ENCODE peak calls at places on chromosome 7, in seven cellular contexts. L, Z, B, S, P, G and C are unnamed samples.
A peak's percentile ranks its signal among the peaks of the same experiment; 100 is the strongest.

GRCh38 chr7:39741942-39742623 is 118.7 kb downstream of the RALA start:
- DNase-seq in P (peak; percentile 78), B (no peak), L (peak; percentile 84), G (peak; percentile 26), Z (peak; percentile 36), S (peak; percentile 38), C (peak; percentile 67)

GRCh38 chr7:36129048-36129534 is 24.0 kb upstream of the EEPD1 start:
- DNase-seq in P (no peak), Z (peak; percentile 69), L (no peak), B (peak; percentile 48), S (peak; percentile 71), G (peak; percentile 69), C (no peak)

GRCh38 chr7:114519215-114519614 is 104.6 kb downstream of the FOXP2 start:
- DNase-seq in B (no peak), G (no peak), Z (no peak), S (no peak), P (peak; percentile 1), L (no peak), C (no peak)

GRCh38 chr7:78472519-78472918 is 673.9 kb downstream of the PHTF2 start:
- DNase-seq in G (peak; percentile 52), Z (no peak), P (no peak), S (peak; percentile 66), B (no peak), L (no peak), C (peak; percentile 3)

GRCh38 chr7:157832866-157833607 is 496.2 kb downstream of the DNAJB6 start:
- DNase-seq in S (no peak), B (no peak), L (no peak), P (no peak), G (no peak), Z (no peak), C (no peak)

GRCh38 chr7:117124585-117125220 is 171.4 kb downstream of the ST7 start:
- DNase-seq in S (peak; percentile 97), B (peak; percentile 95), L (no peak), G (peak; percentile 95), Z (peak; percentile 96), P (no peak), C (peak; percentile 88)

GRCh38 chr7:91836065-91836368 is 44.5 kb downstream of the MTERF1 start:
- DNase-seq in G (peak; percentile 33), L (no peak), Z (peak; percentile 46), B (no peak), S (peak; percentile 58), P (no peak), C (peak; percentile 58)

GRCh38 chr7:102287082-102287464 is 405 bp downstream of the SH2B2 start:
- DNase-seq in S (no peak), B (no peak), Z (no peak), P (no peak), L (no peak), G (no peak), C (no peak)

GRCh38 chr7:136911362-136911761 is 42.9 kb downstream of the CHRM2 start:
- DNase-seq in B (no peak), Z (peak; percentile 62), G (peak; percentile 47), L (no peak), S (peak; percentile 64), P (no peak), C (peak; percentile 8)

GRCh38 chr7:5470167-5470532 is 46.5 kb upstream of the TNRC18 start:
- DNase-seq in Z (no peak), S (no peak), L (no peak), P (no peak), G (no peak), B (no peak), C (no peak)

GRCh38 chr7:149753370-149754233 is 19.8 kb downstream of the ZNF467 start:
- DNase-seq in L (no peak), P (peak; percentile 69), Z (peak; percentile 44), G (peak; percentile 12), S (no peak), B (peak; percentile 35), C (peak; percentile 28)

GRCh38 chr7:158410720-158411119 is 176.9 kb downstream of the PTPRN2 start:
- DNase-seq in B (no peak), S (no peak), L (no peak), P (no peak), Z (no peak), G (no peak), C (no peak)

GRCh38 chr7:103117016-103117415 is 31.9 kb downstream of the NAPEPLD start:
- DNase-seq in B (no peak), G (no peak), Z (no peak), P (no peak), S (no peak), L (no peak), C (no peak)

GRCh38 chr7:106071999-106072714 is 40.0 kb downstream of the SYPL1 start:
- DNase-seq in G (no peak), L (no peak), S (peak; percentile 11), B (peak; percentile 87), Z (peak; percentile 42), P (no peak), C (no peak)

GRCh38 chr7:17362439-17363095 is 64.1 kb downstream of the AHR start:
- DNase-seq in S (no peak), Z (no peak), G (no peak), B (no peak), L (no peak), P (no peak), C (no peak)

GRCh38 chr7:21256310-21256877 is 171.5 kb upstream of the SP4 start:
- DNase-seq in G (peak; percentile 7), S (peak; percentile 18), Z (peak; percentile 66), P (peak; percentile 39), L (no peak), B (peak; percentile 31), C (peak; percentile 6)

GRCh38 chr7:44979481-44980392 is 922 bp upstream of the MYO1G start:
- DNase-seq in P (no peak), L (no peak), G (no peak), B (no peak), S (peak; percentile 23), Z (no peak), C (no peak)

GRCh38 chr7:97342512-97342911 is 225.0 kb downstream of the SDHAF3 start:
- DNase-seq in G (no peak), S (no peak), B (no peak), P (no peak), L (no peak), Z (no peak), C (no peak)

GRCh38 chr7:77383333-77383740 is 32.8 kb downstream of the GSAP start:
- DNase-seq in G (peak; percentile 6), P (no peak), Z (peak; percentile 13), B (peak; percentile 11), L (no peak), S (peak; percentile 21), C (peak; percentile 19)

GRCh38 chr7:121275204-121275603 is 53.6 kb upstream of the WNT16 start:
- DNase-seq in S (no peak), G (no peak), Z (no peak), L (no peak), B (no peak), P (no peak), C (no peak)

GRCh38 chr7:128104109-128104742 is 73.0 kb upstream of the LRRC4 start:
- DNase-seq in G (no peak), L (no peak), B (no peak), S (no peak), Z (no peak), P (peak; percentile 29), C (no peak)
- TF ChIP-seq EZH2 in G (no peak), L (peak; percentile 54), B (no peak), S (no peak), Z (no peak), P (no peak), C (no peak)

GRCh38 chr7:1292972-1293830 is 60.5 kb downstream of the UNCX start:
- DNase-seq in B (no peak), S (no peak), G (no peak), P (no peak), Z (no peak), L (no peak), C (no peak)

GRCh38 chr7:1290262-1291039 is 57.8 kb downstream of the UNCX start:
- DNase-seq in L (no peak), P (peak; percentile 72), Z (peak; percentile 55), B (no peak), G (no peak), S (peak; percentile 16), C (no peak)

GRCh38 chr7:1289681-1290261 is 57.1 kb downstream of the UNCX start:
- DNase-seq in S (no peak), G (peak; percentile 3), P (peak; percentile 69), Z (peak; percentile 12), L (no peak), B (no peak), C (no peak)

GRCh38 chr7:1291846-1292765 is 59.4 kb downstream of the UNCX start:
- DNase-seq in Z (no peak), S (no peak), P (no peak), L (no peak), B (no peak), G (no peak), C (no peak)

DNA sequence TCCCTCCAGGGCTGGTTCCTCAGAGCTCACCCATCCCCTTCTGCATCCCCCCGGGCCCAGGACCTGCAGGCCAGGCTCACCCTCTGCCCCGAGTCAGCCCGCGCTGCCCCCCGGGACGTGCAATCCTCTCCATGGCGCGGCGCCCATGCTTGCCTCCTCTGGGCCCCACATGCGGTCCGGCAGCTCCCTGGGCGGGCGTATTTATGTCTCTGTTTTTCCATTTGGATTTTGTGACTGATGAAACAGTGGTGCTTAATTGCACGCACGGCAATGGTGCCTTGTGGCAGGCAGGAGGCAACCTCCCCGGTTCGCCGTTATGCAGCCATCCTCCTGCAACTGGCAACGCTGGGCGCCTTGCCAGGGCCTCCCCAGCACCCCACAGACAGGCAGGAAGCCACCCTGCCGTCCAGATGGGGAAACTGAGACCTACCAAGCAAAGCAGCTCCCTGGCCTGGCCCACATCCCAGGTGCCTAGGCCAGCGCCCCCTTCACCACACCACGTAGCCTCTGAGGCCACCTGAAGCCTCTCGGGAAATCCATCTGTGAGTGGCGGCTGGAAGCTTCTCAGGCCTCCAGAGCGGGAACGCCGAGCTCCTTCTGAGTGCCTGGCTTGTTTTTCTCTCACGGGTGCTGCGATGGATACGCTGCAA is 58.5 kb downstream of the UNCX start:
- DNase-seq in G (no peak), L (no peak), B (no peak), P (no peak), Z (no peak), S (no peak), C (no peak)
- TF ChIP-seq EZH2 in G (no peak), L (no peak), B (no peak), P (no peak), Z (no peak), S (no peak), C (no peak)

GRCh38 chr7:85600425-85600824 is 413.6 kb upstream of the SEMA3D start:
- DNase-seq in G (no peak), P (no peak), B (no peak), L (no peak), S (no peak), Z (no peak), C (no peak)

DNA sequence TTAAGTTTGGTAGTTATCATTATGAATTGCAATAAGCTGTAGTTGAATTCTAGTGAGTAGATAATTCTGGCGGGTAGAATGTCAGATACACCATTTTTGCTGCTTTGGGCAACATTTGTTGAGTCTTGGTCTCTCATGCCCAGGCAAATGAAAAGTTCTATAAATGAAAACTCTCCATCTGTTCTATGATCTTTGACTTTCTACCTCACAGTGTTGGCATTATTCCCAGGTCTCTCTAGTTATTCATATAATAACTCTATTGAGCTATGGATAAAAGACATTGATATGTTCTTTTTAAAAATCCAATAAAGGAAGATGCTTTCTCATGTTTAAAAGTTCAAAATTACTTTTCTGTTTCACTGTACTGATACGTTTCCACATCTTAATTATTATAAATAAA is 415.3 kb upstream of the SEMA3D start:
- DNase-seq in L (no peak), G (no peak), B (no peak), S (peak; percentile 18), Z (no peak), P (no peak), C (peak; percentile 23)
- TF ChIP-seq EZH2 in L (no peak), G (no peak), B (no peak), S (no peak), Z (no peak), P (no peak), C (no peak)

GRCh38 chr7:32298403-32299132 is 191.6 kb downstream of the LSM5 start:
- DNase-seq in L (no peak), G (no peak), P (peak; percentile 62), Z (no peak), B (no peak), S (no peak), C (peak; percentile 20)
- TF ChIP-seq EZH2 in L (peak; percentile 81), G (peak; percentile 70), P (peak; percentile 93), Z (no peak), B (no peak), S (peak; percentile 81), C (no peak)